ENCODE peak calls at places on chromosome 2, in ten cellular contexts. E is lower lobe of right lung; P is mammary epithelial cell; A is uterus; C is pancreas; V is CD8-positive, alpha-beta T cell; I is right atrium auricular region; Q is astrocyte; J is transverse colon; M is A549. G is an unnamed sample.
A peak's percentile ranks its signal among the peaks of the same experiment; 100 is the strongest.

GRCh38 chr2:112877423-112877822 is 33.5 kb upstream of the IL37 start:
- DNase-seq in E (no peak), P (peak; percentile 94), A (no peak), C (no peak), V (no peak), I (no peak), Q (peak; percentile 60), J (no peak), M (no peak), G (no peak)

GRCh38 chr2:45812039-45812500 is 160.6 kb downstream of the PRKCE start:
- DNase-seq in E (no peak), P (peak; percentile 76), A (no peak), C (no peak), V (no peak), I (no peak), Q (peak; percentile 82), J (no peak), M (no peak), G (no peak)

GRCh38 chr2:162073776-162074578 is at the start of gene DPP4:
- DNase-seq in E (peak; percentile 65), P (no peak), A (peak; percentile 19), C (peak; percentile 55), V (peak; percentile 77), I (no peak), Q (no peak), J (peak; percentile 77), M (peak; percentile 12), G (peak; percentile 86)

GRCh38 chr2:17543848-17544645 is 3.6 kb downstream of the VSNL1 start:
- DNase-seq in E (no peak), P (peak; percentile 81), A (no peak), C (no peak), V (no peak), I (no peak), Q (peak; percentile 65), J (no peak), M (no peak), G (no peak)

GRCh38 chr2:105789745-105790466 is 45.2 kb downstream of the NCK2 start:
- DNase-seq in E (no peak), P (peak; percentile 64), A (peak; percentile 34), C (no peak), V (no peak), I (no peak), Q (peak; percentile 69), J (peak; percentile 36), M (no peak), G (peak; percentile 50)

GRCh38 chr2:41710944-41711343 is 336.9 kb upstream of the PKDCC start:
- DNase-seq in E (no peak), P (peak; percentile 61), A (no peak), C (no peak), V (no peak), I (no peak), Q (no peak), J (no peak), M (no peak), G (no peak)

GRCh38 chr2:235287369-235287722 is 206.5 kb upstream of the AGAP1 start:
- DNase-seq in E (no peak), P (no peak), A (no peak), C (no peak), V (no peak), I (no peak), Q (no peak), J (no peak), M (no peak), G (no peak)

GRCh38 chr2:102585704-102586404 is 33.5 kb upstream of the SLC9A2 start:
- DNase-seq in E (no peak), P (peak; percentile 79), A (no peak), C (no peak), V (no peak), I (no peak), Q (no peak), J (no peak), M (peak; percentile 41), G (no peak)

GRCh38 chr2:32832821-32833220 is 113.9 kb upstream of the LTBP1 start:
- DNase-seq in E (no peak), P (no peak), A (no peak), C (no peak), V (no peak), I (no peak), Q (peak; percentile 80), J (no peak), M (no peak), G (no peak)

GRCh38 chr2:19667085-19667484 is 234.7 kb downstream of the TTC32 start:
- DNase-seq in E (no peak), P (peak; percentile 54), A (no peak), C (no peak), V (no peak), I (no peak), Q (peak; percentile 41), J (no peak), M (peak; percentile 64), G (no peak)

GRCh38 chr2:110105608-110106467 is 9.8 kb downstream of the MALL start:
- DNase-seq in E (no peak), P (peak; percentile 96), A (no peak), C (no peak), V (no peak), I (no peak), Q (peak; percentile 87), J (peak; percentile 82), M (peak; percentile 97), G (peak; percentile 84)

GRCh38 chr2:142973822-142974207 is 96.4 kb downstream of the KYNU start:
- DNase-seq in E (no peak), P (peak; percentile 89), A (no peak), C (no peak), V (no peak), I (no peak), Q (no peak), J (no peak), M (no peak), G (no peak)

DNA sequence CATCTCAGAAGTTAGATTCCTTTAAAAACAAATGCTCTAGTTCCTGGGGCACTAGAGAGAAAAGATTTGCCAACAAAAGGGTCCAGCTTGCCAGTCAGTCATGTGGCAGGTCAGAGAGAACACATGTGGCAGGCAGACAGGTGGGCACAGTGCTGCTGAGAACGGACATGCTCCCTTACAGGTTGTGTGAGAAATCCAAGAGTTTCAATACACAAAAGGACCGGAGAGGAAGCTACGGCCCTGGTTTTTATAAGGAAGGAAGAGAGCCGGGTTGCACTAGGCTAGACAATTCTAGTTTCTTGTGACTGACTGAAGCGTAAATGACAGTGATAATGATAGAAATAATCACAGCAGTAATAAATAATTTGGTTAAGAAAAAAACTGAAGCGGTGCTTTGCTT is 18.3 kb downstream of the CDC42EP3 start:
- DNase-seq in E (no peak), P (no peak), A (no peak), C (no peak), V (no peak), I (no peak), Q (no peak), J (no peak), M (no peak), G (no peak)
- H3K4me1 ChIP-seq in E (peaks cover 99% of the 10 kb centered on the region), P (peaks cover 73% of the 10 kb centered on the region), A (peaks cover 19% of the 10 kb centered on the region), C (no peaks in the 10 kb centered on the region), V (peaks cover 85% of the 10 kb centered on the region), I (peaks cover 97% of the 10 kb centered on the region), Q (peaks cover 69% of the 10 kb centered on the region), J (peaks cover 52% of the 10 kb centered on the region), M (peaks cover 86% of the 10 kb centered on the region), G (peaks cover 34% of the 10 kb centered on the region)

GRCh38 chr2:31440764-31441163 is 26.2 kb upstream of the XDH start:
- DNase-seq in E (no peak), P (peak; percentile 92), A (no peak), C (no peak), V (no peak), I (no peak), Q (peak; percentile 95), J (no peak), M (peak; percentile 13), G (no peak)

GRCh38 chr2:31429759-31430438 is 15.4 kb upstream of the XDH start:
- DNase-seq in E (no peak), P (peak; percentile 97), A (no peak), C (no peak), V (no peak), I (no peak), Q (peak; percentile 26), J (peak; percentile 11), M (peak; percentile 41), G (peak; percentile 46)

GRCh38 chr2:31433541-31433940 is 19.0 kb upstream of the XDH start:
- DNase-seq in E (no peak), P (no peak), A (no peak), C (no peak), V (no peak), I (no peak), Q (no peak), J (no peak), M (no peak), G (no peak)

GRCh38 chr2:31430439-31431165 is 16.1 kb upstream of the XDH start:
- DNase-seq in E (no peak), P (peak; percentile 58), A (no peak), C (no peak), V (no peak), I (no peak), Q (no peak), J (no peak), M (no peak), G (no peak)

GRCh38 chr2:31434911-31435310 is 20.4 kb upstream of the XDH start:
- DNase-seq in E (no peak), P (peak; percentile 44), A (no peak), C (no peak), V (no peak), I (no peak), Q (no peak), J (no peak), M (peak; percentile 29), G (no peak)
- TF ChIP-seq CTCF in E (no peak), P (peak; percentile 73), A (no peak), C (no peak), V (no peak), I (no peak), Q (peak; percentile 38), J (peak; percentile 57), M (peak; percentile 65), G (peak; percentile 54)

DNA sequence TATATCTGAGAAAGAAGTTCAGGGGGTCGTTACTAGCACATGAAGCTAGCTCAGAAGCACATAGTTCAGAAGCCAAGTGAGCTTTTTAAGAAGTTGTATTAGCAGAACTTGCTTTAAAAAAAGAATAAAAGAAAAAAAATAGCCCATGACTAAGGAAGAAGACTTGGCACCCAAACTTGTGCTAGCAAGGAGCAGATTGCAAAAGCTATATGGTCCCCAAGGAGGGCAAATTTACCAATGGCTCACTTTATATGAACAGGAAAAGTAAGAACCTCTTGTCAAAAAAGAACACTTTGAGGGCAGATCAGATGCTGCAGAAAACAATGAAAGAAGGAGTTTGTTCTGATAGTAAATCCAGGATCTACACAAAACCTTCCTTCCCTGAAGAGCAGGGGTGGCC is 486.5 kb upstream of the ACVR2A start:
- DNase-seq in E (no peak), P (no peak), A (no peak), C (no peak), V (no peak), I (no peak), Q (no peak), J (no peak), M (no peak), G (no peak)
- H3K4me3 ChIP-seq in E (no peak overlapping the region), P (no peak overlapping the region), A (no peak overlapping the region), C (no peak overlapping the region), V (no peak overlapping the region), I (no peak overlapping the region), Q (no peak overlapping the region), J (no peak overlapping the region), M (no peak overlapping the region), G (no peak overlapping the region)

DNA sequence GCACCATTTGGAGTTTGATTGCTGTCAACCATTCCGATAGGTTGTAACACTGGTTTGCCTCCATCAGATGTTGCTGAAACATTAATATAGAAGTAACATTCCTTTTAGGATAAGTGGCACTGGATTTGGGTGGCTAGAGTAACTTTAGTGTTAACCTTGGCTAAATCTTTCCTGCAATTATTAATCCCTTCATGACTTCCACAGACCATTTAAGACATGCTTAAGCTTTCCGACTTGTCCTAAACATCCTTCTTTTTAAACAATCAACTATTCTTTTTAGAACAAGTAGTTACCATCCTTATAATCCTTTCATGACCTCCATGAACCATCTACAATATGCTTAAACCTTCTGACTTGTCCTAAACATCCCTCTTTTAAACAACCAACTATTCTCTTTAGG is 465.5 kb downstream of the DCDC2C start:
- DNase-seq in E (no peak), P (no peak), A (no peak), C (no peak), V (no peak), I (no peak), Q (no peak), J (no peak), M (no peak), G (no peak)
- H3K4me1 ChIP-seq in E (no peaks in the 10 kb centered on the region), P (no peaks in the 10 kb centered on the region), A (no peaks in the 10 kb centered on the region), C (no peaks in the 10 kb centered on the region), V (no peaks in the 10 kb centered on the region), I (no peaks in the 10 kb centered on the region), Q (no peaks in the 10 kb centered on the region), J (no peaks in the 10 kb centered on the region), M (no peaks in the 10 kb centered on the region), G (no peaks in the 10 kb centered on the region)

G was measured in Peyer's patch.